ENCODE peak calls at places on chromosome 7, in four cellular contexts. One of them, this sample, is unnamed.
A peak's percentile ranks its signal among the peaks of the same experiment; 100 is the strongest.

GRCh38 chr7:91628742-91629141 is 251.8 kb downstream of the MTERF1 start:
- DNase-seq in RCC 7860: no peak
- DNase-seq in H4: no peak
- DNase-seq in RPMI8226: no peak
- DNase-seq in this sample: no peak

GRCh38 chr7:99035723-99036530 is 108.0 kb downstream of the SMURF1 start:
- DNase-seq in RCC 7860: no peak
- DNase-seq in H4: no peak
- DNase-seq in RPMI8226: no peak
- DNase-seq in this sample: no peak

GRCh38 chr7:136857573-136857972 is 10.9 kb upstream of the CHRM2 start:
- DNase-seq in RCC 7860: no peak
- DNase-seq in H4: peak; percentile 33
- DNase-seq in RPMI8226: peak; percentile 11
- DNase-seq in this sample: no peak

GRCh38 chr7:1512781-1513656 is 8.8 kb upstream of the INTS1 start:
- DNase-seq in RCC 7860: peak; percentile 80
- DNase-seq in H4: peak; percentile 99
- DNase-seq in RPMI8226: peak; percentile 97
- DNase-seq in this sample: no peak

GRCh38 chr7:83347836-83348482 is 185.3 kb upstream of the PCLO start:
- DNase-seq in RCC 7860: peak; percentile 39
- DNase-seq in H4: peak; percentile 68
- DNase-seq in RPMI8226: no peak
- DNase-seq in this sample: peak; percentile 91

GRCh38 chr7:116218051-116218645 is 7.8 kb downstream of the TES start:
- DNase-seq in RCC 7860: peak; percentile 96
- DNase-seq in H4: peak; percentile 97
- DNase-seq in RPMI8226: no peak
- DNase-seq in this sample: no peak

GRCh38 chr7:85471312-85471711 is 284.5 kb upstream of the SEMA3D start:
- DNase-seq in RCC 7860: no peak
- DNase-seq in H4: peak; percentile 28
- DNase-seq in RPMI8226: no peak
- DNase-seq in this sample: no peak

GRCh38 chr7:77813180-77813579 is 14.6 kb downstream of the PHTF2 start:
- DNase-seq in RCC 7860: no peak
- DNase-seq in H4: no peak
- DNase-seq in RPMI8226: no peak
- DNase-seq in this sample: no peak

GRCh38 chr7:22730921-22731654 is 4.1 kb downstream of the IL6 start:
- DNase-seq in RCC 7860: peak; percentile 92
- DNase-seq in H4: peak; percentile 98
- DNase-seq in RPMI8226: peak; percentile 85
- DNase-seq in this sample: no peak

GRCh38 chr7:25305831-25306230 is 77.5 kb upstream of the NPVF start:
- DNase-seq in RCC 7860: no peak
- DNase-seq in H4: no peak
- DNase-seq in RPMI8226: no peak
- DNase-seq in this sample: no peak

GRCh38 chr7:112252691-112253090 is 46.2 kb downstream of the ZNF277 start:
- DNase-seq in RCC 7860: no peak
- DNase-seq in H4: no peak
- DNase-seq in RPMI8226: no peak
- DNase-seq in this sample: no peak

GRCh38 chr7:140677496-140677895 is 4.8 kb downstream of the ADCK2 start:
- DNase-seq in RCC 7860: no peak
- DNase-seq in H4: no peak
- DNase-seq in RPMI8226: no peak
- DNase-seq in this sample: no peak

GRCh38 chr7:20146461-20146860 is 70.7 kb downstream of the MACC1 start:
- DNase-seq in RCC 7860: no peak
- DNase-seq in H4: no peak
- DNase-seq in RPMI8226: no peak
- DNase-seq in this sample: no peak

GRCh38 chr7:92259610-92260247 is 14.0 kb downstream of the ANKIB1 start:
- DNase-seq in RCC 7860: no peak
- DNase-seq in H4: no peak
- DNase-seq in RPMI8226: peak; percentile 48
- DNase-seq in this sample: no peak

GRCh38 chr7:73770860-73771665 is 993 bp upstream of the CLDN3 start:
- DNase-seq in RCC 7860: no peak
- DNase-seq in H4: no peak
- DNase-seq in RPMI8226: no peak
- DNase-seq in this sample: no peak

GRCh38 chr7:64881461-64882287 is 21.4 kb upstream of the ZNF273 start:
- DNase-seq in RCC 7860: no peak
- DNase-seq in H4: no peak
- DNase-seq in RPMI8226: no peak
- DNase-seq in this sample: no peak

This sample was measured in NCI-H2227 treated with DMSO at 0.1 percent for 48 hours.